ENCODE peak calls at places on chromosomes 2 and 18, in five cellular contexts. One of them, this sample, is unnamed.
A peak's percentile ranks its signal among the peaks of the same experiment; 100 is the strongest.

GRCh38 chr2:54416166-54416798 is 39.8 kb upstream of the SPTBN1 start:
- DNase-seq in nephron progenitor cell: no peak
- DNase-seq in ACHN: no peak
- DNase-seq in NCI-H1436: no peak
- DNase-seq in stimulated activated CD4-positive, alpha-beta T cell treated with anti-CD3 and anti-CD28 coated beads, Interleukin-4, amount 100 ng/mL, for 48 hours: no peak
- DNase-seq in this sample: no peak

GRCh38 chr2:13968811-13969210 is 663.7 kb upstream of the LRATD1 start:
- DNase-seq in nephron progenitor cell: no peak
- DNase-seq in ACHN: peak; percentile 26
- DNase-seq in NCI-H1436: no peak
- DNase-seq in stimulated activated CD4-positive, alpha-beta T cell treated with anti-CD3 and anti-CD28 coated beads, Interleukin-4, amount 100 ng/mL, for 48 hours: no peak
- DNase-seq in this sample: no peak

GRCh38 chr18:79982736-79983135 is 5.6 kb downstream of the TXNL4A start:
- DNase-seq in nephron progenitor cell: no peak
- DNase-seq in ACHN: no peak
- DNase-seq in NCI-H1436: peak; percentile 3
- DNase-seq in stimulated activated CD4-positive, alpha-beta T cell treated with anti-CD3 and anti-CD28 coated beads, Interleukin-4, amount 100 ng/mL, for 48 hours: no peak
- DNase-seq in this sample: no peak

GRCh38 chr2:41853427-41854191 is 194.2 kb upstream of the PKDCC start:
- DNase-seq in nephron progenitor cell: peak; percentile 70
- DNase-seq in ACHN: peak; percentile 74
- DNase-seq in NCI-H1436: peak; percentile 15
- DNase-seq in stimulated activated CD4-positive, alpha-beta T cell treated with anti-CD3 and anti-CD28 coated beads, Interleukin-4, amount 100 ng/mL, for 48 hours: no peak
- DNase-seq in this sample: peak; percentile 39

GRCh38 chr2:149431337-149431736 is 101.0 kb downstream of the LYPD6 start:
- DNase-seq in nephron progenitor cell: no peak
- DNase-seq in ACHN: no peak
- DNase-seq in NCI-H1436: no peak
- DNase-seq in stimulated activated CD4-positive, alpha-beta T cell treated with anti-CD3 and anti-CD28 coated beads, Interleukin-4, amount 100 ng/mL, for 48 hours: no peak
- DNase-seq in this sample: no peak

GRCh38 chr2:46236876-46237859 is 60.0 kb upstream of the EPAS1 start:
- DNase-seq in nephron progenitor cell: no peak
- DNase-seq in ACHN: no peak
- DNase-seq in NCI-H1436: no peak
- DNase-seq in stimulated activated CD4-positive, alpha-beta T cell treated with anti-CD3 and anti-CD28 coated beads, Interleukin-4, amount 100 ng/mL, for 48 hours: no peak
- DNase-seq in this sample: no peak

GRCh38 chr2:181072486-181072885 is 92.1 kb downstream of the UBE2E3 start:
- DNase-seq in nephron progenitor cell: no peak
- DNase-seq in ACHN: no peak
- DNase-seq in NCI-H1436: no peak
- DNase-seq in stimulated activated CD4-positive, alpha-beta T cell treated with anti-CD3 and anti-CD28 coated beads, Interleukin-4, amount 100 ng/mL, for 48 hours: no peak
- DNase-seq in this sample: no peak

GRCh38 chr2:153963247-153963646 is 91.5 kb downstream of the GALNT13 start:
- DNase-seq in nephron progenitor cell: no peak
- DNase-seq in ACHN: no peak
- DNase-seq in NCI-H1436: no peak
- DNase-seq in stimulated activated CD4-positive, alpha-beta T cell treated with anti-CD3 and anti-CD28 coated beads, Interleukin-4, amount 100 ng/mL, for 48 hours: no peak
- DNase-seq in this sample: no peak

GRCh38 chr2:121074322-121074932 is 210.6 kb downstream of the TFCP2L1 start:
- DNase-seq in nephron progenitor cell: no peak
- DNase-seq in ACHN: no peak
- DNase-seq in NCI-H1436: no peak
- DNase-seq in stimulated activated CD4-positive, alpha-beta T cell treated with anti-CD3 and anti-CD28 coated beads, Interleukin-4, amount 100 ng/mL, for 48 hours: no peak
- DNase-seq in this sample: no peak

GRCh38 chr2:231530099-231531085 is at the start of gene NMUR1:
- DNase-seq in nephron progenitor cell: peak; percentile 82
- DNase-seq in ACHN: peak; percentile 46
- DNase-seq in NCI-H1436: peak; percentile 40
- DNase-seq in stimulated activated CD4-positive, alpha-beta T cell treated with anti-CD3 and anti-CD28 coated beads, Interleukin-4, amount 100 ng/mL, for 48 hours: peak; percentile 57
- DNase-seq in this sample: peak; percentile 56

GRCh38 chr2:108907822-108908716 is 81.0 kb downstream of the EDAR start:
- DNase-seq in nephron progenitor cell: no peak
- DNase-seq in ACHN: no peak
- DNase-seq in NCI-H1436: no peak
- DNase-seq in stimulated activated CD4-positive, alpha-beta T cell treated with anti-CD3 and anti-CD28 coated beads, Interleukin-4, amount 100 ng/mL, for 48 hours: no peak
- DNase-seq in this sample: no peak

GRCh38 chr2:197001921-197002320 is 75.4 kb upstream of the PGAP1 start:
- DNase-seq in nephron progenitor cell: no peak
- DNase-seq in ACHN: no peak
- DNase-seq in NCI-H1436: no peak
- DNase-seq in stimulated activated CD4-positive, alpha-beta T cell treated with anti-CD3 and anti-CD28 coated beads, Interleukin-4, amount 100 ng/mL, for 48 hours: no peak
- DNase-seq in this sample: no peak

GRCh38 chr18:50172367-50172766 is 22.6 kb downstream of the MYO5B start:
- DNase-seq in nephron progenitor cell: no peak
- DNase-seq in ACHN: no peak
- DNase-seq in NCI-H1436: no peak
- DNase-seq in stimulated activated CD4-positive, alpha-beta T cell treated with anti-CD3 and anti-CD28 coated beads, Interleukin-4, amount 100 ng/mL, for 48 hours: no peak
- DNase-seq in this sample: no peak

GRCh38 chr18:37574113-37574512 is 8.5 kb upstream of the CELF4 start:
- DNase-seq in nephron progenitor cell: no peak
- DNase-seq in ACHN: no peak
- DNase-seq in NCI-H1436: no peak
- DNase-seq in stimulated activated CD4-positive, alpha-beta T cell treated with anti-CD3 and anti-CD28 coated beads, Interleukin-4, amount 100 ng/mL, for 48 hours: no peak
- DNase-seq in this sample: no peak

GRCh38 chr2:143720093-143720664 is 591.0 kb downstream of the ARHGAP15 start:
- DNase-seq in nephron progenitor cell: no peak
- DNase-seq in ACHN: no peak
- DNase-seq in NCI-H1436: peak; percentile 46
- DNase-seq in stimulated activated CD4-positive, alpha-beta T cell treated with anti-CD3 and anti-CD28 coated beads, Interleukin-4, amount 100 ng/mL, for 48 hours: no peak
- DNase-seq in this sample: no peak

GRCh38 chr18:1708006-1708405 is 803.3 kb downstream of the ADCYAP1 start:
- DNase-seq in nephron progenitor cell: no peak
- DNase-seq in ACHN: no peak
- DNase-seq in NCI-H1436: no peak
- DNase-seq in stimulated activated CD4-positive, alpha-beta T cell treated with anti-CD3 and anti-CD28 coated beads, Interleukin-4, amount 100 ng/mL, for 48 hours: no peak
- DNase-seq in this sample: no peak

GRCh38 chr2:172562298-172562697 is 6.4 kb downstream of the PDK1 start:
- DNase-seq in nephron progenitor cell: no peak
- DNase-seq in ACHN: no peak
- DNase-seq in NCI-H1436: no peak
- DNase-seq in stimulated activated CD4-positive, alpha-beta T cell treated with anti-CD3 and anti-CD28 coated beads, Interleukin-4, amount 100 ng/mL, for 48 hours: no peak
- DNase-seq in this sample: no peak